ENCODE peak calls at places on chromosomes 1 and 21, in six cellular contexts. H is neural crest cell; R is activated T-cell treated with anti-CD3 and anti-CD28 coated beads, Interleukin-2, amount 50 U/mL, for 4 hours; D is iPS-NIHi11; V is A549; X is HTR-8/SVneo. G is an unnamed sample.

GRCh38 chr1:43346636-43347035 is 9.0 kb downstream of the MPL start:
- DNase-seq in H (no peak), R (no peak), D (no peak), V (no peak), X (no peak), G (no peak)

GRCh38 chr1:52862666-52863458 is 20.3 kb downstream of the ZYG11A start:
- DNase-seq in H (no peak), R (no peak), D (no peak), V (no peak), X (no peak), G (no peak)

GRCh38 chr1:224850446-224850845 is 79.0 kb upstream of the DNAH14 start:
- DNase-seq in H (no peak), R (no peak), D (no peak), V (no peak), X (no peak), G (no peak)

GRCh38 chr1:110411173-110411572 is 3.7 kb upstream of the LAMTOR5 start:
- DNase-seq in H (no peak), R (no peak), D (no peak), V (no peak), X (no peak), G (no peak)

GRCh38 chr1:158422215-158422614 is 3.8 kb downstream of the OR10K2 start:
- DNase-seq in H (no peak), R (no peak), D (peak), V (no peak), X (no peak), G (no peak)

GRCh38 chr1:19814681-19815503 is at the start of gene RNF186:
- DNase-seq in H (no peak), R (no peak), D (no peak), V (no peak), X (no peak), G (no peak)

GRCh38 chr1:183030053-183030452 is 6.8 kb downstream of the LAMC1 start:
- DNase-seq in H (no peak), R (no peak), D (no peak), V (peak), X (no peak), G (no peak)

GRCh38 chr1:224223819-224224714 is 41.0 kb downstream of the DEGS1 start:
- DNase-seq in H (no peak), R (no peak), D (peak), V (peak), X (no peak), G (no peak)

GRCh38 chr1:17831619-17832018 is 76.5 kb downstream of the ACTL8 start:
- DNase-seq in H (peak), R (no peak), D (peak), V (peak), X (peak), G (peak)

GRCh38 chr1:173204693-173205092 is 2.4 kb downstream of the TNFSF4 start:
- DNase-seq in H (no peak), R (no peak), D (no peak), V (no peak), X (no peak), G (no peak)

GRCh38 chr1:25530348-25531081 is 12.9 kb upstream of the LDLRAP1 start:
- DNase-seq in H (no peak), R (no peak), D (no peak), V (no peak), X (no peak), G (no peak)

GRCh38 chr1:185412385-185413074 is 95.5 kb upstream of the IVNS1ABP start:
- DNase-seq in H (no peak), R (no peak), D (no peak), V (no peak), X (no peak), G (no peak)

GRCh38 chr1:22517936-22518335 is 45.4 kb upstream of the EPHA8 start:
- DNase-seq in H (no peak), R (no peak), D (no peak), V (no peak), X (no peak), G (no peak)

GRCh38 chr1:34101151-34101550 is 63.9 kb downstream of the CSMD2 start:
- DNase-seq in H (no peak), R (no peak), D (no peak), V (no peak), X (no peak), G (no peak)

GRCh38 chr21:41120997-41121396 is 47.0 kb upstream of the BACE2 start:
- DNase-seq in H (no peak), R (no peak), D (no peak), V (no peak), X (no peak), G (no peak)

GRCh38 chr1:220697326-220697725 is 7.2 kb downstream of the C1orf115 start:
- DNase-seq in H (no peak), R (no peak), D (no peak), V (no peak), X (no peak), G (no peak)

GRCh38 chr21:28833609-28834008 is 159.1 kb downstream of the LTN1 start:
- DNase-seq in H (no peak), R (no peak), D (no peak), V (no peak), X (no peak), G (no peak)

GRCh38 chr21:30257773-30258172 is 25.0 kb downstream of the KRTAP24-1 start:
- DNase-seq in H (no peak), R (no peak), D (peak), V (peak), X (peak), G (no peak)

G was measured in SK-N-MC.